ENCODE peak calls at places on chromosomes 7 and 10, in ten cellular contexts. I, J, D, C, A, Z, F, U, Q and M are unnamed samples.
A peak's percentile ranks its signal among the peaks of the same experiment; 100 is the strongest.

GRCh38 chr7:128831994-128832879 is 2.0 kb downstream of the FLNC start:
- DNase-seq in I (no peak), J (no peak), D (no peak), C (peak; percentile 55), A (no peak), Z (no peak), F (peak; percentile 56), U (no peak), Q (no peak), M (peak; percentile 72)

GRCh38 chr10:71496927-71497801 is 100.4 kb downstream of the CDH23 start:
- DNase-seq in I (no peak), J (no peak), D (no peak), C (no peak), A (no peak), Z (no peak), F (no peak), U (no peak), Q (no peak), M (no peak)

GRCh38 chr7:49483142-49483541 is 290.3 kb upstream of the VWC2 start:
- DNase-seq in I (no peak), J (no peak), D (no peak), C (no peak), A (no peak), Z (no peak), F (no peak), U (no peak), Q (no peak), M (no peak)

GRCh38 chr7:2071133-2071832 is 161.5 kb downstream of the MAD1L1 start:
- DNase-seq in I (no peak), J (no peak), D (no peak), C (no peak), A (no peak), Z (no peak), F (no peak), U (no peak), Q (no peak), M (no peak)

GRCh38 chr10:76396126-76396525 is 964.7 kb downstream of the LRMDA start:
- DNase-seq in I (no peak), J (no peak), D (no peak), C (peak; percentile 95), A (no peak), Z (no peak), F (no peak), U (no peak), Q (no peak), M (no peak)

GRCh38 chr7:117937049-117937448 is 63.8 kb upstream of the CTTNBP2 start:
- DNase-seq in I (no peak), J (no peak), D (no peak), C (no peak), A (no peak), Z (no peak), F (no peak), U (no peak), Q (no peak), M (no peak)

GRCh38 chr10:43041422-43042342 is 35.2 kb upstream of the RET start:
- DNase-seq in I (no peak), J (no peak), D (no peak), C (no peak), A (no peak), Z (no peak), F (no peak), U (no peak), Q (no peak), M (no peak)

GRCh38 chr10:100792544-100792943 is 47.2 kb downstream of the PAX2 start:
- DNase-seq in I (no peak), J (no peak), D (no peak), C (no peak), A (no peak), Z (no peak), F (no peak), U (no peak), Q (no peak), M (no peak)

GRCh38 chr7:81833401-81833800 is 63.6 kb upstream of the HGF start:
- DNase-seq in I (no peak), J (no peak), D (no peak), C (no peak), A (no peak), Z (no peak), F (peak; percentile 45), U (no peak), Q (no peak), M (peak; percentile 29)

GRCh38 chr10:85643839-85644525 is 722.6 kb downstream of the GRID1 start:
- DNase-seq in I (no peak), J (no peak), D (no peak), C (no peak), A (no peak), Z (no peak), F (no peak), U (no peak), Q (no peak), M (peak; percentile 41)

GRCh38 chr10:60890811-60891210 is 53.2 kb downstream of the RHOBTB1 start:
- DNase-seq in I (no peak), J (no peak), D (no peak), C (no peak), A (no peak), Z (no peak), F (no peak), U (no peak), Q (no peak), M (no peak)

GRCh38 chr7:98811299-98811698 is 58.5 kb downstream of the TMEM130 start:
- DNase-seq in I (no peak), J (no peak), D (no peak), C (no peak), A (no peak), Z (no peak), F (no peak), U (no peak), Q (no peak), M (no peak)

GRCh38 chr10:97981816-97982215 is 48.6 kb downstream of the CRTAC1 start:
- DNase-seq in I (no peak), J (no peak), D (no peak), C (no peak), A (no peak), Z (no peak), F (no peak), U (no peak), Q (no peak), M (no peak)

GRCh38 chr10:119680050-119680449 is 28.9 kb downstream of the BAG3 start:
- DNase-seq in I (no peak), J (no peak), D (no peak), C (no peak), A (no peak), Z (no peak), F (peak; percentile 94), U (no peak), Q (no peak), M (peak; percentile 73)

GRCh38 chr7:111730476-111731300 is 168.4 kb upstream of the IMMP2L start:
- DNase-seq in I (no peak), J (no peak), D (no peak), C (peak; percentile 19), A (no peak), Z (no peak), F (peak; percentile 63), U (no peak), Q (no peak), M (no peak)